ENCODE peak calls at places on chromosomes 1 and 21, in four cellular contexts. U, V, I and X are unnamed samples.

GRCh38 chr1:160171352-160171751 is 19.0 kb upstream of the CASQ1 start:
- DNase-seq in U (peak; percentile 8), V (peak; percentile 4), I (no peak), X (no peak)

GRCh38 chr1:58618303-58618702 is 41.3 kb upstream of the TACSTD2 start:
- DNase-seq in U (peak; percentile 91), V (peak; percentile 71), I (no peak), X (no peak)

GRCh38 chr1:153260473-153260979 is 1.0 kb downstream of the LORICRIN start:
- DNase-seq in U (peak; percentile 4), V (no peak), I (no peak), X (no peak)

GRCh38 chr1:109762821-109763645 is 690 bp downstream of the EPS8L3 start:
- DNase-seq in U (peak; percentile 86), V (peak; percentile 54), I (no peak), X (no peak)

GRCh38 chr21:44510508-44511218 is 29.3 kb downstream of the KRTAP10-1 start:
- DNase-seq in U (peak; percentile 46), V (no peak), I (peak; percentile 21), X (peak; percentile 81)

GRCh38 chr1:63698001-63698838 is 75.6 kb upstream of the ROR1 start:
- DNase-seq in U (peak; percentile 76), V (peak; percentile 89), I (no peak), X (no peak)

GRCh38 chr1:98045211-98046030 is 124.6 kb upstream of the DPYD start:
- DNase-seq in U (peak; percentile 71), V (no peak), I (no peak), X (no peak)

GRCh38 chr1:245956225-245956624 is 550.9 kb downstream of the SMYD3 start:
- DNase-seq in U (peak; percentile 47), V (no peak), I (no peak), X (peak; percentile 29)

GRCh38 chr1:230332429-230333088 is 93.6 kb downstream of the PGBD5 start:
- DNase-seq in U (no peak), V (no peak), I (no peak), X (no peak)

GRCh38 chr1:243345205-243345604 is 89.4 kb downstream of the SDCCAG8 start:
- DNase-seq in U (peak; percentile 20), V (no peak), I (peak; percentile 18), X (no peak)
- TF ChIP-seq CTCF in U (no peak), V (no peak), I (peak; percentile 9), X (no peak)

GRCh38 chr1:206686486-206687249 is 2.0 kb downstream of the MAPKAPK2 start:
- DNase-seq in U (no peak), V (no peak), I (no peak), X (no peak)
- H3K27ac ChIP-seq in U (peak overlapping the region; percentile 98), V (peak overlapping the region; percentile 95), I (peak overlapping the region; percentile 96), X (peak overlapping the region; percentile 78)

GRCh38 chr21:42075686-42076471 is 4.8 kb downstream of the UMODL1 start:
- DNase-seq in U (no peak), V (no peak), I (no peak), X (no peak)
- TF ChIP-seq CTCF in U (no peak), V (no peak), I (no peak), X (no peak)

DNA sequence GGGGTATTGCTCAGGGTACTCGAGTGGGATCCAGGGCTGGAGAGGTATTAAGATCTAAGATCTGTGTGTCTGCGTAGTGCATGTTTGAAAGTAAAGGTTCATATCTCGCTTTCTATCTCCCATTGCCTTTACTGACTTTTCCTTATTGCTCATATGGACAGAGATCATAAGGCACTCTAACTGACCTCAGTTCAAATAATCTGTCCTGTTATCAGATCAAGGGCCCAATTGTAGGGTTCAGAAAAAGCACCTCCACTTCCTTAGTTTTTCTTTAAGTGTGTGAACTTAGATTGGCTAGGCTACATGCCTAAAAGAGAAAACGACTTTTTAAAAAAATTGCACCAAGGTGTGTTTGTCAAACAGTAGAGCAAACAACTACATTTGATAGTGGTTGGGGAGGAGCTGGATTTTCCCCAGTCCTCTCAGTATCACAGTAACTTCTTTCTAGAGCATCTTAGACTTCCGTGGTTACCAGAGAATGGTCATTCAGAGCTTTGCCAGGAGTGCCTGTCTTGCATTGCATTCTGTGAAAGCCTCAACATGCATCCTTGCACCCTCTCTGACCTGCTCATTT is 57.6 kb downstream of the LMO4 start:
- DNase-seq in U (no peak), V (no peak), I (no peak), X (no peak)
- H3K27ac ChIP-seq in U (no peak overlapping the region), V (no peak overlapping the region), I (no peak overlapping the region), X (no peak overlapping the region)

DNA sequence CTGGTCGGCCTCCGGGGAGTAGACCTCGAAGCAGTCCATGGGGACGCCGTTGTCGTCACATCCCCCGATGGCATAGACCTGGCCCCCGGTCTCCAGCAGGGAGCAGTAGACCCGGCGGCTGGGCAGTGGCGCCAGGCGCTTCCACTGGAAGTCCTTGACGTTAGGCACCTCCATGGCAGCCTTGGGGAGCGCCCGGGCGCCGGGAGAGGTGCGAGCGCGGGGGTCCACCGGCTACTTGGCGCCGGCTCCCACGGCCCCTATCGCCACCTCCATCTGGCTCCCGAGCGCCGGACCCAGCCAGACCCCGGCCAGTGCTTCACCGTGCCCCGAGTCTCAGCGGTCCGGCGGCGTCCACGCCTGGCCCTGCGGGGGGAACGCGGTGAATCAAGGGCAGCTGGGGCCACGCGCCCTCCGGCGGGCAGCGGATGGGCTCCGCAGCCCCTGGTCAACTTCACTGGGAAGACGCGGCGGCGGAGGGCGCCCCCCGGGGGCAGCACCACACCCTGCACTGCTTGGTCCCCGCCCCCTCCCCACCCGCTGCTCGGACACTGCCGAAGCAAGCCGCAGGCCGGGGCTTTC is 13.2 kb downstream of the KLHDC8A start:
- DNase-seq in U (no peak), V (no peak), I (no peak), X (no peak)
- TF ChIP-seq CTCF in U (peak; percentile 34), V (no peak), I (no peak), X (no peak)

DNA sequence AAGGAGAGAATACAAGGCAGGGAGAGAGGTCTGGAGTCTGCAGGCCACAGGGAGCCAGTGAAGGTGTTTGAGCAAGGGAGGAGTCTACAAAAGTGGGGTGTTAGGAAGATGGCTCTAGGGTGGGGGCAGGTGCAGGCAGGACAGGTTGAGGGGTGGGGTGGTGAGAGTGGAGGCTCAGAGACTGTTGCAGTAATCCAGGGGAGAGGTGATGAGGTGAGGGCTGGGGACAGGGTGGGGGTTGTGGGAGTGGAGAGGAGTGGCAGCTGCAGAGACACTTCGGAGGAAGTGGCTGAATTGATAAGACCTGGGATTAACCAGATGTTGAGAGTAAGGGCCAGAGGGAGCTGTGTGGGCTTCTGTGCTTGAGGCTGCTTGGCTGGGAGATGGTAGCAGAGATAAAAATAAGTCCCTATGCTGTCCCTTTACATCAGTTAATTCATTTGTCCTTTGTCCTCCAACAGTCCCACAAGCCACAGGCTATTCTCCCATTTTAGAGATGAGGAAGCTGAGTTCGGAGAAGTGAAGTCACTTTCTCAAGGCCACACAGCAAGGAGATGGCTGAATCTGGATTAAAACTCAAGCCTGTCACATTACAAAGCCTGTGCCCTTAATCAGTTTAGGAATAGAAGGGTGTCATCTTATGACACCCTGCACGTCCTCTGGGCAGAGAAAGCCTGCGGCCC is 54.8 kb upstream of the SYNC start:
- DNase-seq in U (no peak), V (no peak), I (no peak), X (no peak)
- H3K27ac ChIP-seq in U (no peak overlapping the region), V (peak overlapping the region; percentile 16), I (peak overlapping the region; percentile 78), X (no peak overlapping the region)

GRCh38 chr1:102970496-102971078 is 137.7 kb downstream of the COL11A1 start:
- DNase-seq in U (peak; percentile 85), V (no peak), I (peak; percentile 9), X (no peak)
- TF ChIP-seq CTCF in U (peak; percentile 68), V (peak; percentile 59), I (peak; percentile 10), X (no peak)

DNA sequence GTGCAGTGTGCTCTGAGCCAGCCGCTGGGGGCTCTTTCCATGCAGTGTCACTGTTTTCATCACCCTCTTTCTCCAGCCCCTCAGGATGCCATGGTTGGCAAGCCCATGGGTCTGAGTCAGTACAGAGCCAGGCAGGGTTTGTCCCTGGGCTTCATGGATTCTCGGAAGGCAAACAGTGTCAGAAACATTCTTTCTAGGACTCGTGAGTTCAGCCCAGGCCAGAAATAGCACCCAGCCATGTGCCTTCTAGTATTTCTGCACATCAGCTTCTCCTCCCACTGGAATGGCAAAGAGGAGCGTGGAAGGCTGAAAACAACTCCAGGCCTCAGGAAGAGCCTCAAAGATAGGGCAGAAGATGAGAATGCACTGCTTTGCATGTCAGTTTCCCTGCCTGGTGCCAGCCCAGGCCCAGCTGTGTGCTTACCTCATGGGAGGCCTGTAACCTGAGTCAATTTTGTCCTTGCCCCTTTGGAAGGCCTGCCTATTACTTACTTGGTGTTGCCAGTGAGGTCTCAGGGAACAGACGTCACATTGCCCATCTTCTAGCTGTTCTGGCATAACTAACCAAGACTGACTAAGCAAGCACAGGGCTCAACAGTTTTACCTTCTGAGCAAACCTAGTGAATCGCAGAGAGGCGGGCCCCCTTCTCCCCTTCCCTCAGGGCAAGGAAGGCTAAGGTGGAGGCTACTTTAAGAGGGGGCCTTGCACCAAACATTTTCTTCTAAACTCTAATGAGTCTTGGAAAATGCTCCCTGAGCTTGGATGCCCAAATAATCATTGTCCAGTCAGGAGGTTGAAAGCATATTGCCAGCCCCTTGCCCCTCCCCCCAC is 42.5 kb downstream of the GLUL start:
- DNase-seq in U (peak; percentile 18), V (peak; percentile 69), I (no peak), X (no peak)
- H3K27ac ChIP-seq in U (peak overlapping the region; percentile 52), V (peak overlapping the region; percentile 83), I (no peak overlapping the region), X (no peak overlapping the region)

GRCh38 chr1:184497962-184498723 is 111.3 kb downstream of the C1orf21 start:
- DNase-seq in U (no peak), V (no peak), I (no peak), X (no peak)
- TF ChIP-seq CTCF in U (no peak), V (no peak), I (no peak), X (no peak)